ENCODE peak calls at places on chromosome 15, in eight cellular contexts. I is GM12878; X is activated B cell treated with CpG ODN at 0.5 μM for 24 hours; D is CD4-positive, alpha-beta T cell; U is colonic mucosa; E is AG04450; Q is AG09309; L is Panc1. Z is an unnamed sample.

GRCh38 chr15:25773248-25773647 is 89.9 kb downstream of the ATP10A start:
- DNase-seq in I (no peak), X (no peak), L (no peak), E (no peak), Q (no peak), D (no peak), U (no peak), Z (no peak)

GRCh38 chr15:70318594-70318993 is 220.9 kb upstream of the TLE3 start:
- DNase-seq in U (no peak), E (no peak), Q (no peak), X (no peak), I (no peak), L (no peak), D (no peak), Z (no peak)

GRCh38 chr15:99651023-99651807 is 82.0 kb downstream of the LYSMD4 start:
- DNase-seq in D (no peak), E (no peak), L (no peak), I (no peak), Q (no peak), X (no peak), U (no peak), Z (no peak)

GRCh38 chr15:90571063-90571541 is 41.4 kb downstream of the CRTC3 start:
- DNase-seq in I (no peak), X (peak), L (no peak), D (no peak), E (no peak), Q (no peak), U (peak), Z (no peak)

GRCh38 chr15:28921925-28922711 is 36.3 kb downstream of the APBA2 start:
- DNase-seq in Q (no peak), D (no peak), E (no peak), I (no peak), U (no peak), X (no peak), L (no peak), Z (no peak)

GRCh38 chr15:70608156-70608555 is 155.2 kb downstream of the UACA start:
- DNase-seq in D (no peak), L (no peak), E (no peak), U (no peak), I (no peak), Q (no peak), X (no peak), Z (no peak)

GRCh38 chr15:34018021-34018645 is 20.9 kb downstream of the AVEN start:
- DNase-seq in D (no peak), U (no peak), E (no peak), I (no peak), Q (no peak), X (no peak), L (no peak), Z (no peak)

GRCh38 chr15:70463453-70463834 is 299.9 kb downstream of the UACA start:
- DNase-seq in Q (no peak), X (no peak), I (no peak), U (no peak), L (no peak), D (no peak), E (no peak), Z (no peak)

GRCh38 chr15:90683876-90684275 is 33.3 kb upstream of the BLM start:
- DNase-seq in I (no peak), Q (no peak), D (no peak), U (no peak), E (no peak), L (no peak), X (no peak), Z (no peak)

GRCh38 chr15:101568304-101568703 is 78.8 kb upstream of the PCSK6 start:
- DNase-seq in L (no peak), Q (no peak), D (no peak), U (peak), I (no peak), X (no peak), E (no peak), Z (no peak)

GRCh38 chr15:58842713-58843396 is 71.8 kb downstream of the MINDY2 start:
- DNase-seq in E (no peak), Q (no peak), D (no peak), I (peak), L (no peak), U (no peak), X (no peak), Z (no peak)

GRCh38 chr15:58840048-58840447 is 68.9 kb downstream of the MINDY2 start:
- DNase-seq in I (no peak), U (no peak), X (no peak), D (no peak), Q (peak), L (no peak), E (no peak), Z (peak)

GRCh38 chr15:58839485-58839884 is 68.4 kb downstream of the MINDY2 start:
- DNase-seq in L (no peak), Q (no peak), X (no peak), D (no peak), U (no peak), I (no peak), E (no peak), Z (no peak)
- TF ChIP-seq CTCF in L (peak), Q (peak), X (no peak), D (peak), U (peak), I (peak), E (peak), Z (no peak)

GRCh38 chr15:45451265-45451664 is 71.3 kb downstream of the SLC30A4 start:
- DNase-seq in L (no peak), U (peak), Q (no peak), D (no peak), X (no peak), E (no peak), I (no peak), Z (no peak)

GRCh38 chr15:45457641-45458539 is 64.7 kb downstream of the SLC30A4 start:
- DNase-seq in Q (peak), I (peak), U (peak), X (peak), D (peak), E (peak), L (peak), Z (peak)

GRCh38 chr15:45456212-45457106 is 66.1 kb downstream of the SLC30A4 start:
- DNase-seq in E (peak), X (no peak), U (peak), L (peak), I (peak), D (peak), Q (peak), Z (peak)

GRCh38 chr15:45457215-45457614 is 65.3 kb downstream of the SLC30A4 start:
- DNase-seq in U (no peak), D (no peak), X (no peak), Q (no peak), E (no peak), L (no peak), I (no peak), Z (no peak)

DNA sequence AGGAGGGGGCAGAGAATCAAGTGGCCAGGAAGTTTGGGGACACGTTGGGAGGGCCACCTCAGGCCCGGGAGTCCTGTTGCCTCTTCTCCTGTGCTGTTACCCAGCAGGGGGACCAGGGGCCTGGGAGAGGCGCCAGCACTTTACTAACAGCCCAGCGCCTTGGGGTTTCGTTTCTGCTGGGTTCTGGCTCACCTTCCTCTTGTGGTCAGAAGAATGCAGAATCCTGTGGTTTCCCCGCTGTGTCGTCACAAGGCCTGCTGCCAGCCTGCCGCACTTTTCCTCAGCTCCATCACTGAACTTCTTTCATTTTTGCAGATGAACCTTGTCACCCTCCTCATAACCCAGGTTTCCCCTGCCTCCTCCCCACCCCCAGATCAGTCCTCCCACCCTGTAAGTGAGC is 67.7 kb downstream of the SLC30A4 start:
- DNase-seq in I (peak), D (peak), U (peak), X (peak), Q (peak), L (no peak), E (peak), Z (peak)
- TF ChIP-seq CTCF in I (no peak), D (no peak), U (no peak), X (no peak), Q (peak), L (no peak), E (peak), Z (no peak)

GRCh38 chr15:63505842-63506222 is 1.4 kb downstream of the USP3 start:
- DNase-seq in D (no peak), E (no peak), U (no peak), L (no peak), X (no peak), Q (no peak), I (no peak), Z (no peak)

GRCh38 chr15:63503739-63504246 is 600 bp upstream of the USP3 start:
- DNase-seq in I (no peak), D (peak), U (no peak), L (peak), X (no peak), Q (no peak), E (peak), Z (peak)

GRCh38 chr15:63506537-63507035 is 2.2 kb downstream of the USP3 start:
- DNase-seq in D (no peak), X (no peak), E (no peak), Q (no peak), L (no peak), I (no peak), U (peak), Z (no peak)

GRCh38 chr15:63504247-63504978 is at the start of gene USP3:
- DNase-seq in Q (peak), D (peak), L (peak), X (peak), E (peak), I (no peak), U (peak), Z (peak)

DNA sequence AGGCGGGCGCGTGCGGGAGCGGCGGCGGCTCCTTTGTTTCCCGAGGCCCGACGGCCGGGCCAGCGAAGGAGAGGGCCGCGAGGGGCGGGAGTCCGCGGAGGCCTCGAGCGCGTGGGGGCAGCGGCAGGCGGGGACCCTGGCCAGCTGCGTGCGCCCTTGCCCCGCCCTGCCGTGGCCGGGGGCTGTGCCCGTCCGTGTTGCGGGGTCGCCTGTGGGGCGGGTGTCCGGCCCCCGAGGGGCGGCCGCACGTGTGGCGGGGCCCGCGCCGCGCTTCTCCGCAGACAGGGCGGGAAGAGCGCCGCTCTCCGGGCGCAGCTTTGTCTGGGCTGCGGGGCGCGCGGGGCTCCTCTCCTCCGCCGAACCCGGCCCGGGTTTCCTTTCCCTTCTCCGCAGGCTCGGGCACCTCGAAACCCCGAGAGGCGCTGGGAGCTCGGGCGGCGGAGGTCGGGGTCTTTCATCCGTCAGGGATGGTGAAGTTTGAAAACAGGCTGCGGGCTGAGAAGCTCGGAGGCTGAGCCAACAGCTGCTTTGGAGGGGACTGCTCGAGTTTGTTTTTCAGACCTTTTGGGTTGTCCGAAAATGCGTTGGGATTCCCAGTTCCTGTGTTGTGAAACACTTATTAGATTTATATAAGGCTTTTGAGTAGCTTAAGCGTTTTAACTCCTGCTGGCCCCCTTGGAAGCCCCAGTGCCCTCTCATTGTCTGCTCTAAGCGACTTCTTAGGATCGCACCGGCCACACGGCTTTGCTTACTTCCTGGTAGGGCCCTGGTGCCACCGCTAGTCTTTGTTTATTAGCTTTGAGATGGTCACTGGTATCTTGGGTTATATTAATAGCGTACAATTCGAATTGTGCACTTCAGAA is 817 bp downstream of the USP3 start:
- DNase-seq in X (peak), Q (no peak), D (peak), E (no peak), I (no peak), L (no peak), U (peak), Z (peak)
- TF ChIP-seq CTCF in X (no peak), Q (peak), D (peak), E (peak), I (peak), L (peak), U (no peak), Z (no peak)

DNA sequence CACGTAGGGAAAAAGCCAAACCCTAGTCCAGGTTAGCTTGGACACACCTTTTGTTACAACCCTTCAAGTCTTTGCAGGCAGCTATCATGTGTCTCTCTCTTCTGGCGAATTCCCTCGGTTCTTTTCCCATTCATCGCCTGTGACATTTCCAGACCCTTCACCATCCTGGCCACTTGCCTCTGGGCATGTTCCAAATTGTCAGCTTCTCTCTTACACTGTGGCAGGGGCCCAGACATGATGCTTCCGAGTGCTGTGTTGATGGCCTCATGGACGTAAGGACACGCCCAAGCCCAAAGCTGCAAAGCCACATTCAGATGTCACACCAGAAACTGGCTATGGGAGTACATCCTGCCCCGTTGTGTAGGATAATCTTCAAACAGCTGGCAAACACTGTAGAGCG is 58.5 kb downstream of the ISG20 start:
- DNase-seq in X (no peak), D (no peak), U (no peak), E (no peak), Q (no peak), I (no peak), L (no peak), Z (no peak)
- TF ChIP-seq CTCF in X (no peak), D (no peak), U (no peak), E (no peak), Q (no peak), I (no peak), L (no peak), Z (no peak)

DNA sequence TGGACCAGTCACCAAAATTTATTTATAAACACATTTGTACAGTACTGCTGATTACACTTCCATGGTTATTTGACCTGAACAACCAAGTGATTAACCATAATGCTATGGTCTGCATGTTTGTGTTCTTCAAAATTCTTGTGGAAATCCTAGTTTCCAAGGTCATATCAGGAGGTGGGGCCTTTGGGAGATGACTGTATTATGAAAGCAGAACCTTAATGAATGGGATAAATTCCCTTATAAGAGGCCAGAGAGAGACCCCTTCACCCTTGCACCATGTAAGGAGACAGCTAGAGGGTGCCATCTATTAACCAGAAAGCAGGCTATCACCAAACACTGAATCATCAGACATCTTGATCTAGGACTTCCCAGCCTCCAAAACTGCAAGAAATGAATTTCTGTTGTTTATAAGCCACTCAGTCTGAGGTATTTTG is 1.9 kb downstream of the SCAPER start:
- DNase-seq in I (peak), D (no peak), U (no peak), E (peak), L (peak), Q (no peak), X (no peak), Z (no peak)
- TF ChIP-seq CTCF in I (peak), D (peak), U (no peak), E (peak), L (peak), Q (peak), X (no peak), Z (no peak)

DNA sequence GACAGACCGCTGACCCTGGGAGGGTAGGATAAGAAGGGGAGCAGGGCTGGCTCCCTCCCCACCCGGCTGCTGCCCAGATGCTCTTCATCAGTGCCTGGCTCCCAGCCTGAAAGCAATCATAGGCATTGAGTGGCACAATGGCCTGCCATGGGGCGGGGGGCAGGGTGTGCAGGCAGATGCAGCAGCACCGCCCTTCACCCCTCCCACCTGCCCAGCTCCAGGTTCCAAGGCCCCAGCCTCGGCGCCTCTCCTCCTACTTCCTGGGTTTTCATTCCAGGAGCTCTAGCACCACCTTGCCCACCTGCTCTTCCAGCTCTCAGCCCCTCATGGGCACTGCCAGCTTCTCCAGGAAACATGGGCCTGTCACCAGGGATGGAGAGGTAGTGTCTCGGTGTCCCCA is 101.7 kb downstream of the MEGF11 start:
- DNase-seq in I (no peak), X (no peak), L (no peak), U (peak), Q (no peak), E (no peak), D (no peak), Z (peak)
- TF ChIP-seq CTCF in I (no peak), X (no peak), L (no peak), U (no peak), Q (no peak), E (no peak), D (no peak), Z (no peak)

GRCh38 chr15:54082836-54083492 is 104.7 kb downstream of the UNC13C start:
- DNase-seq in I (no peak), D (no peak), Q (no peak), U (no peak), X (no peak), L (peak), E (no peak), Z (peak)
- TF ChIP-seq CTCF in I (peak), D (no peak), Q (peak), U (peak), X (no peak), L (peak), E (peak), Z (peak)

DNA sequence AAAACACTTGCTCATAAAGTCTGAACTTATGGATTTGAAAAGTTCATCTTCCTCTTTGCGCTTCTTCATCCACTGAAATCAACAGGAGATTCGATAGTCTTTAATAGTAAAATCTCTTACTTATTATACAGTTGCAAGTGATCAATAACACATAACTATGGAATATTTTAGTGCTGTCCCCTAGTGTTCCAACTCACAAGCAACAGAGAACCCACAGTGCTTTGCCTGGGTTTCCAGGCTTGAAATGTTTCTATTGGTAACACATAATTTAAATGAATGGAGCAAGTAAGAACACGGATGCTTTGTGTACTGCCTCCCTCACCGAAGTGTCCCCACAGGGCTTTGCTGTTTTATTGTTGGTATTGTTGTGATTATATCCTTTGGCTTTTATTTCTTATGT is 93.5 kb downstream of the WDR72 start:
- DNase-seq in Q (no peak), E (no peak), D (no peak), I (no peak), X (no peak), U (no peak), L (no peak), Z (no peak)
- TF ChIP-seq CTCF in Q (no peak), E (no peak), D (no peak), I (no peak), X (no peak), U (no peak), L (peak), Z (peak)

GRCh38 chr15:80371924-80372323 is 32.3 kb upstream of the ARNT2 start:
- DNase-seq in L (no peak), X (no peak), U (no peak), I (no peak), D (no peak), E (no peak), Q (no peak), Z (no peak)

GRCh38 chr15:80367661-80368060 is 36.5 kb upstream of the ARNT2 start:
- DNase-seq in E (no peak), X (no peak), U (no peak), Q (no peak), L (no peak), I (no peak), D (no peak), Z (no peak)

GRCh38 chr15:80367094-80367493 is 37.1 kb upstream of the ARNT2 start:
- DNase-seq in L (no peak), I (no peak), E (no peak), D (no peak), U (no peak), X (no peak), Q (no peak), Z (peak)
- TF ChIP-seq CTCF in L (peak), I (no peak), E (peak), D (no peak), U (no peak), X (no peak), Q (no peak), Z (peak)

GRCh38 chr15:35605790-35606189 is 59.8 kb upstream of the DPH6 start:
- DNase-seq in X (no peak), D (no peak), L (no peak), I (no peak), U (no peak), E (no peak), Q (no peak), Z (no peak)
- TF ChIP-seq CTCF in X (no peak), D (no peak), L (no peak), I (no peak), U (no peak), E (no peak), Q (no peak), Z (no peak)

Z was measured in Calu3.